ENCODE peak calls at places on chromosomes 3 and 15, in four cellular contexts. T, M, Q and S are unnamed samples.

GRCh38 chr3:193890036-193890897 is 245.7 kb upstream of the HES1 start:
- DNase-seq in Q (no peak), M (no peak), T (no peak), S (no peak)

GRCh38 chr3:41580274-41580959 is 381.1 kb downstream of the CTNNB1 start:
- DNase-seq in M (no peak), T (no peak), Q (no peak), S (no peak)

GRCh38 chr3:110526732-110527727 is 544.6 kb upstream of the NECTIN3 start:
- DNase-seq in M (no peak), T (peak), Q (no peak), S (no peak)

GRCh38 chr3:57179580-57180410 is 14.6 kb upstream of the IL17RD start:
- DNase-seq in T (peak), Q (peak), M (no peak), S (no peak)

GRCh38 chr3:52250122-52250521 is 4.6 kb downstream of the PPM1M start:
- DNase-seq in T (no peak), M (no peak), Q (no peak), S (no peak)

GRCh38 chr3:44894485-44894884 is 20.1 kb downstream of the TGM4 start:
- DNase-seq in M (no peak), T (no peak), Q (no peak), S (no peak)

GRCh38 chr3:2992534-2992933 is 117.6 kb downstream of the IL5RA start:
- DNase-seq in T (no peak), M (no peak), Q (no peak), S (no peak)

GRCh38 chr15:31200735-31201151 is 99.2 kb upstream of the TRPM1 start:
- DNase-seq in M (no peak), Q (peak), T (peak), S (no peak)

GRCh38 chr3:12343091-12343494 is 54.2 kb downstream of the PPARG start:
- DNase-seq in M (no peak), Q (no peak), T (no peak), S (no peak)

GRCh38 chr3:123024056-123024455 is 3.5 kb downstream of the SEMA5B start:
- DNase-seq in Q (no peak), T (no peak), M (no peak), S (no peak)

GRCh38 chr3:174100744-174101143 is 703.2 kb downstream of the NLGN1 start:
- DNase-seq in T (no peak), Q (no peak), M (no peak), S (no peak)

GRCh38 chr3:73255609-73256029 is 194.2 kb downstream of the EBLN2 start:
- DNase-seq in Q (no peak), M (no peak), T (peak), S (peak)

GRCh38 chr15:82572311-82572710 is 32.1 kb upstream of the RPS17 start:
- DNase-seq in Q (no peak), T (no peak), M (no peak), S (no peak)

GRCh38 chr3:13541691-13542090 is 7.2 kb upstream of the FBLN2 start:
- DNase-seq in Q (no peak), M (no peak), T (no peak), S (no peak)

GRCh38 chr15:70493787-70494514 is 269.4 kb downstream of the UACA start:
- DNase-seq in Q (peak), M (no peak), T (no peak), S (no peak)

GRCh38 chr15:93035953-93036810 is 52.8 kb downstream of the RGMA start:
- DNase-seq in T (peak), Q (peak), M (no peak), S (peak)

GRCh38 chr3:69143605-69144004 is 21.2 kb upstream of the LMOD3 start:
- DNase-seq in M (no peak), T (peak), Q (no peak), S (peak)

GRCh38 chr3:45180051-45180450 is 33.9 kb upstream of the CDCP1 start:
- DNase-seq in Q (no peak), T (no peak), M (no peak), S (no peak)

GRCh38 chr3:20352547-20353164 is 166.7 kb upstream of the SGO1 start:
- DNase-seq in Q (no peak), M (no peak), T (peak), S (no peak)

GRCh38 chr3:64895095-64895494 is 207.3 kb upstream of the ADAMTS9 start:
- DNase-seq in M (no peak), Q (no peak), T (no peak), S (no peak)

GRCh38 chr3:31041161-31041978 is 146.9 kb upstream of the GADL1 start:
- DNase-seq in T (no peak), M (no peak), Q (peak), S (no peak)

GRCh38 chr15:48510976-48511375 is 134.5 kb downstream of the FBN1 start:
- DNase-seq in T (peak), Q (no peak), M (no peak), S (no peak)

GRCh38 chr3:64244011-64244942 is 19.0 kb upstream of the PRICKLE2 start:
- DNase-seq in T (peak), Q (peak), M (no peak), S (peak)

GRCh38 chr3:45547764-45548683 is 46.5 kb upstream of the LIMD1 start:
- DNase-seq in Q (no peak), M (no peak), T (no peak), S (no peak)

GRCh38 chr15:60626051-60626450 is 147.1 kb upstream of the ICE2 start:
- DNase-seq in T (no peak), Q (no peak), M (no peak), S (no peak)

GRCh38 chr15:31145271-31145911 is 43.9 kb upstream of the TRPM1 start:
- DNase-seq in T (no peak), M (no peak), Q (peak), S (no peak)

GRCh38 chr3:170488802-170489201 is 70.1 kb downstream of the CLDN11 start:
- DNase-seq in Q (peak), T (no peak), M (no peak), S (no peak)

GRCh38 chr15:98051734-98052133 is 91.2 kb downstream of the ARRDC4 start:
- DNase-seq in Q (no peak), M (no peak), T (no peak), S (no peak)

GRCh38 chr3:156661158-156661557 is 13.2 kb upstream of the TIPARP start:
- DNase-seq in Q (no peak), M (no peak), T (no peak), S (no peak)

GRCh38 chr15:29726553-29726952 is 95.7 kb downstream of the TJP1 start:
- DNase-seq in Q (no peak), M (no peak), T (no peak), S (no peak)

GRCh38 chr3:57100046-57100695 is 39.7 kb downstream of the SPATA12 start:
- DNase-seq in Q (peak), T (peak), M (peak), S (peak)

GRCh38 chr3:147881933-147882332 is 472.8 kb downstream of the ZIC1 start:
- DNase-seq in Q (no peak), T (no peak), M (no peak), S (no peak)

GRCh38 chr3:117708601-117709000 is 999.0 kb downstream of the TUSC7 start:
- DNase-seq in M (no peak), Q (no peak), T (no peak), S (no peak)

GRCh38 chr15:90064931-90065681 is 37.2 kb downstream of the IDH2 start:
- DNase-seq in Q (no peak), M (no peak), T (no peak), S (no peak)

GRCh38 chr15:90065682-90066049 is 36.6 kb downstream of the IDH2 start:
- DNase-seq in T (no peak), Q (no peak), M (no peak), S (no peak)

GRCh38 chr15:90071220-90071807 is 31.0 kb downstream of the IDH2 start:
- DNase-seq in T (peak), M (peak), Q (peak), S (peak)

GRCh38 chr15:90067181-90067952 is 34.9 kb downstream of the IDH2 start:
- DNase-seq in M (no peak), Q (no peak), T (no peak), S (no peak)

DNA sequence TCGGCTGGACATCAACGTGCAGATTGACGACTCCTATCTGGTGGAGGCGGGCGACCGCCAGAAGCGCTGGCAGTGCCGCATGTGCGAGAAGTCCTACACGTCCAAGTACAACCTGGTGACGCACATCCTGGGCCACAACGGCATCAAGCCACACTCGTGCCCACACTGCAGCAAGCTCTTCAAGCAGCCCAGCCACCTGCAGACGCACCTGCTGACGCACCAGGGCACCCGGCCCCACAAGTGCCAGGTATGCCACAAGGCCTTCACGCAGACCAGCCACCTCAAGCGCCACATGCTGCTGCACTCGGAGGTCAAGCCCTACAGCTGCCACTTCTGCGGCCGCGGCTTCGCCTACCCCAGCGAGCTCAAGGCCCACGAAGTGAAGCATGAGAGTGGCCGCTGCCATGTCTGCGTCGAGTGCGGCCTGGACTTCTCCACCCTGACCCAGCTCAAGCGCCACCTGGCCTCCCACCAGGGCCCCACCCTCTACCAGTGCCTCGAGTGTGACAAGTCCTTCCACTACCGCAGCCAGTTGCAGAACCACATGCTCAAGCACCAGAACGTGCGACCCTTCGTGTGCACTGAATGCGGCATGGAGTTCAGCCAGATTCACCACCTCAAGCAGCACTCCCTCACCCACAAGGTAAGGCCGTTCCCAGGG is 34.2 kb downstream of the IDH2 start:
- DNase-seq in Q (no peak), T (no peak), M (no peak), S (no peak)
- TF ChIP-seq FOXK2 in Q (no peak), T (no peak), M (no peak), S (no peak)

GRCh38 chr3:115518100-115518852 is 105.0 kb upstream of the GAP43 start:
- DNase-seq in Q (no peak), T (no peak), M (no peak), S (peak)
- TF ChIP-seq BHLHE40 in Q (no peak), T (no peak), M (no peak), S (no peak)

GRCh38 chr3:128623762-128624176 is 26.8 kb downstream of the RPN1 start:
- DNase-seq in Q (no peak), M (no peak), T (no peak), S (no peak)
- TF ChIP-seq FOXK2 in Q (no peak), M (no peak), T (no peak), S (no peak)

GRCh38 chr3:108664266-108664665 is 74.7 kb downstream of the DZIP3 start:
- DNase-seq in Q (no peak), M (no peak), T (no peak), S (no peak)
- TF ChIP-seq BHLHE40 in Q (no peak), M (no peak), T (no peak), S (no peak)

GRCh38 chr3:187025656-187026320 is 95.5 kb downstream of the ST6GAL1 start:
- DNase-seq in T (peak), Q (no peak), M (peak), S (no peak)

GRCh38 chr3:187026321-187026678 is 96.0 kb downstream of the ST6GAL1 start:
- DNase-seq in M (no peak), T (no peak), Q (no peak), S (no peak)

GRCh38 chr3:187025254-187025655 is 94.9 kb downstream of the ST6GAL1 start:
- DNase-seq in M (no peak), Q (no peak), T (peak), S (no peak)

GRCh38 chr3:187024561-187025226 is 94.4 kb downstream of the ST6GAL1 start:
- DNase-seq in T (no peak), Q (no peak), M (no peak), S (no peak)

GRCh38 chr3:187027531-187027936 is 97.2 kb downstream of the ST6GAL1 start:
- DNase-seq in T (no peak), Q (no peak), M (no peak), S (no peak)
- TF ChIP-seq FOXK2 in T (no peak), Q (no peak), M (no peak), S (no peak)

DNA sequence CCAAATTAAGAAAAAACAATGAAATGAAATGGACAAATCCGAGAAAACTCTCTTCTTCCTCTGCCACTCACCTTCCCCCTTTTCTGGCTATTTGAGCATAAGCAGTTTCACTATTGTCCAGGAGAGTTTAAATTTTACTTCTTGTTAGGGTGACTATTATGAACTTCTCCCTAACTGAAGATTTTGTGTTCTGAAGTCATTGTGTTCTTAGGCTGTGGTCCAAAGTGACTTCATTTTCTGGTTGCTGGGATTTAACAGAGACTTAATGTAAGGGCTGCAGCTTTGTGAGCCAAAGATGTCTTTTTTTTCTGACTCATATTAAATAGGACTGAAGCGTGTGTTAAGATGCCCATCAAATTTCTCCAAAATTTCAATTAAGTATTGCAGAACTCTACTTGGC is 46.5 kb upstream of the FSTL1 start:
- DNase-seq in Q (no peak), T (no peak), M (no peak), S (no peak)
- TF ChIP-seq BHLHE40 in Q (no peak), T (no peak), M (no peak), S (no peak)